ENCODE peak calls at places on chromosomes 5 and 9, in seven cellular contexts. D is Calu3; E is activated CD4-positive, CD25-positive, alpha-beta regulatory T cell treated with anti-CD3 and anti-CD28 coated beads, Interleukin-2, amount 50 U/mL, for 72 hours; N is activated T-cell treated with anti-CD3 and anti-CD28 coated beads for 24 hours; J is nucleus accumbens; Q is stimulated activated CD4-positive, alpha-beta T cell treated with anti-CD3 and anti-CD28 coated beads, Interleukin-15, amount 100 ng/mL, for 24 hours; I is GM06990. S is an unnamed sample.
A peak's percentile ranks its signal among the peaks of the same experiment; 100 is the strongest.

GRCh38 chr5:39340486-39340885 is 23.8 kb downstream of the C9 start:
- DNase-seq in D (no peak), N (no peak), J (no peak), Q (no peak), I (no peak), E (no peak), S (no peak)

GRCh38 chr9:104279535-104280215 is 185.6 kb downstream of the SMC2 start:
- DNase-seq in J (no peak), N (no peak), E (no peak), D (no peak), Q (no peak), I (no peak), S (no peak)

GRCh38 chr9:93081931-93082330 is 14.1 kb upstream of the CARD19 start:
- DNase-seq in D (no peak), N (no peak), J (no peak), E (no peak), I (no peak), Q (no peak), S (no peak)

GRCh38 chr5:33877483-33877882 is 14.3 kb downstream of the ADAMTS12 start:
- DNase-seq in D (no peak), J (no peak), Q (no peak), E (no peak), I (no peak), N (no peak), S (no peak)

GRCh38 chr9:3906437-3907213 is 380.8 kb upstream of the RFX3 start:
- DNase-seq in Q (no peak), I (no peak), N (no peak), D (peak; percentile 54), J (no peak), E (no peak), S (peak; percentile 40)

GRCh38 chr9:95224371-95225015 is 93.0 kb downstream of the FANCC start:
- DNase-seq in I (no peak), E (no peak), D (no peak), J (no peak), N (no peak), Q (no peak), S (no peak)

GRCh38 chr5:139105621-139106071 is 92.5 kb downstream of the SIL1 start:
- DNase-seq in I (no peak), Q (no peak), N (no peak), E (no peak), D (no peak), J (peak; percentile 41), S (no peak)

GRCh38 chr9:20462410-20462809 is 159.9 kb downstream of the MLLT3 start:
- DNase-seq in E (no peak), J (no peak), Q (no peak), D (no peak), I (no peak), N (no peak), S (no peak)

GRCh38 chr9:21709464-21710058 is 92.9 kb upstream of the MTAP start:
- DNase-seq in I (peak; percentile 14), E (peak; percentile 54), Q (peak; percentile 81), N (peak; percentile 57), J (no peak), D (peak; percentile 70), S (no peak)

GRCh38 chr9:9412241-9412640 is 1200.6 kb downstream of the PTPRD start:
- DNase-seq in Q (no peak), I (no peak), E (no peak), D (no peak), N (no peak), J (no peak), S (no peak)

GRCh38 chr5:36611520-36612274 is 5.3 kb downstream of the SLC1A3 start:
- DNase-seq in J (no peak), E (no peak), D (no peak), Q (no peak), N (no peak), I (no peak), S (no peak)